ENCODE peak calls at places on chromosomes 11 and 22, in four cellular contexts. T is lower leg skin; K is Calu3; S is CD8-positive, alpha-beta T cell. C is an unnamed sample.

GRCh38 chr11:45653277-45653676 is 12.1 kb downstream of the CHST1 start:
- DNase-seq in T (peak), K (no peak), S (no peak), C (no peak)

GRCh38 chr11:204587-205109 is 2.6 kb downstream of the BET1L start:
- DNase-seq in T (peak), K (no peak), S (no peak), C (no peak)

GRCh38 chr22:25054943-25055511 is 102.5 kb downstream of the KIAA1671 start:
- DNase-seq in T (no peak), K (no peak), S (no peak), C (no peak)

GRCh38 chr22:45010532-45010900 is 711 bp upstream of the PHF21B start:
- DNase-seq in T (no peak), K (no peak), S (no peak), C (no peak)

GRCh38 chr11:47998733-47999359 is 18.5 kb downstream of the PTPRJ start:
- DNase-seq in T (no peak), K (no peak), S (no peak), C (peak)

GRCh38 chr11:2796508-2797180 is 88.9 kb downstream of the CDKN1C start:
- DNase-seq in T (peak), K (no peak), S (no peak), C (no peak)

GRCh38 chr11:56716379-56716854 is 17.5 kb downstream of the OR9G1 start:
- DNase-seq in T (no peak), K (no peak), S (no peak), C (no peak)

GRCh38 chr22:48820481-48821345 is 1007.0 kb downstream of the BRD1 start:
- DNase-seq in T (no peak), K (no peak), S (no peak), C (no peak)

GRCh38 chr11:69285091-69285490 is 8.9 kb upstream of the MYEOV start:
- DNase-seq in T (no peak), K (no peak), S (no peak), C (no peak)

GRCh38 chr22:47007496-47007895 is 245.0 kb downstream of the TBC1D22A start:
- DNase-seq in T (peak), K (no peak), S (no peak), C (no peak)

GRCh38 chr11:121557348-121557747 is 104.6 kb upstream of the SORL1-AS1 start:
- DNase-seq in T (no peak), K (no peak), S (no peak), C (no peak)

GRCh38 chr11:68403831-68404230 is 56.7 kb upstream of the PPP6R3 start:
- DNase-seq in T (no peak), K (no peak), S (no peak), C (no peak)

GRCh38 chr11:76781046-76781801 is 1.9 kb upstream of the TSKU start:
- DNase-seq in T (no peak), K (no peak), S (no peak), C (peak)

GRCh38 chr11:134466035-134466908 is 54.2 kb upstream of the B3GAT1 start:
- DNase-seq in T (no peak), K (no peak), S (no peak), C (no peak)

GRCh38 chr22:30481711-30482110 is 9.9 kb upstream of the SEC14L3 start:
- DNase-seq in T (no peak), K (no peak), S (no peak), C (no peak)

GRCh38 chr22:22981670-22982571 is 88.4 kb upstream of the GNAZ start:
- DNase-seq in T (no peak), K (no peak), S (no peak), C (no peak)

GRCh38 chr22:20095521-20095920 is 15.5 kb downstream of the DGCR8 start:
- DNase-seq in T (no peak), K (no peak), S (no peak), C (no peak)

GRCh38 chr11:15863411-15863810 is 492.9 kb downstream of the SOX6 start:
- DNase-seq in T (no peak), K (no peak), S (no peak), C (no peak)

GRCh38 chr11:46826310-46827044 is 19.6 kb downstream of the CKAP5 start:
- DNase-seq in T (peak), K (peak), S (peak), C (peak)
- TF ChIP-seq CTCF in T (no peak), K (no peak), S (no peak), C (no peak)

GRCh38 chr11:118033443-118033842 is 43.4 kb upstream of the TMPRSS4 start:
- DNase-seq in T (no peak), K (no peak), S (no peak), C (no peak)

GRCh38 chr11:118028626-118029025 is 42.4 kb downstream of the IL10RA start:
- DNase-seq in T (no peak), K (no peak), S (no peak), C (no peak)

DNA sequence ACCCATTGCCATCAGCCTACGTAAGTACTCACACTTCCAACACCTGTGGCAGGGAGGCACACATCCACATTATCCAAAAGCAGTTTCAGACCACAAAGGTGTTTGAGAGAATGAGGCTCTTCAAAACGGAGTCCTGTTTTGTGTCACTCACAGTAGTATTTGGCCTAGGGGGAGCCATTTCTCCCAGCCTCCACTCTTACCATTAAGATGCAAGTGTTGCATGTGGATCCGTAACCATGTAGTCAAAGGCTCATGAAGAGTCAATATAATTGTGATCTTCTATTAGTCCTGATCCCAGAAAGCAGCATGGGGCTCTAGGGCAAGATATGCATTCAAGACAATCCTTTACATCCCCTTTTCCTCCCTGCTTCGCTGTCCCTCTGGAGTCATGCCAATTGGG is 41.5 kb downstream of the IL10RA start:
- DNase-seq in T (no peak), K (no peak), S (no peak), C (no peak)
- TF ChIP-seq CTCF in T (no peak), K (no peak), S (no peak), C (no peak)

GRCh38 chr11:13831707-13832106 is 130.8 kb upstream of the SPON1 start:
- DNase-seq in T (no peak), K (no peak), S (no peak), C (no peak)

GRCh38 chr11:13837286-13837685 is 125.2 kb upstream of the SPON1 start:
- DNase-seq in T (no peak), K (peak), S (no peak), C (no peak)

GRCh38 chr11:13836666-13837065 is 125.9 kb upstream of the SPON1 start:
- DNase-seq in T (no peak), K (no peak), S (no peak), C (no peak)

GRCh38 chr11:13834463-13834862 is 128.1 kb upstream of the SPON1 start:
- DNase-seq in T (no peak), K (no peak), S (no peak), C (no peak)
- TF ChIP-seq CTCF in T (no peak), K (peak), S (no peak), C (no peak)

GRCh38 chr11:17471501-17471900 is 5.1 kb downstream of the ABCC8 start:
- DNase-seq in T (no peak), K (no peak), S (no peak), C (no peak)
- TF ChIP-seq CTCF in T (no peak), K (no peak), S (no peak), C (no peak)